ENCODE peak calls at places on chromosomes 7 and 10, in ten cellular contexts. V, M, Q, N, J, L, I, Z, W and X are unnamed samples.

GRCh38 chr10:93081834-93082233 is 8.1 kb downstream of the CYP26A1 start:
- DNase-seq in V (no peak), M (no peak), Q (no peak), N (no peak), J (no peak), L (no peak), I (no peak), Z (no peak), W (peak), X (no peak)

GRCh38 chr10:1824928-1825327 is 87.6 kb upstream of the ADARB2 start:
- DNase-seq in V (no peak), M (peak), Q (no peak), N (no peak), J (no peak), L (no peak), I (no peak), Z (no peak), W (no peak), X (no peak)

GRCh38 chr7:73612598-73613269 is 11.6 kb downstream of the MLXIPL start:
- DNase-seq in V (no peak), M (no peak), Q (no peak), N (peak), J (no peak), L (no peak), I (no peak), Z (no peak), W (no peak), X (no peak)

GRCh38 chr10:63614371-63614891 is 93.2 kb downstream of the REEP3 start:
- DNase-seq in V (no peak), M (no peak), Q (no peak), N (no peak), J (no peak), L (no peak), I (no peak), Z (no peak), W (no peak), X (no peak)

GRCh38 chr10:103895458-103896186 is 22.4 kb downstream of the STN1 start:
- DNase-seq in V (no peak), M (peak), Q (no peak), N (peak), J (no peak), L (no peak), I (no peak), Z (peak), W (no peak), X (no peak)

GRCh38 chr7:98777051-98777450 is 92.8 kb downstream of the TMEM130 start:
- DNase-seq in V (no peak), M (no peak), Q (no peak), N (no peak), J (no peak), L (no peak), I (no peak), Z (no peak), W (no peak), X (no peak)

GRCh38 chr7:41085244-41085643 is 617.6 kb downstream of the INHBA start:
- DNase-seq in V (no peak), M (no peak), Q (no peak), N (peak), J (no peak), L (no peak), I (no peak), Z (no peak), W (no peak), X (no peak)

GRCh38 chr10:124616040-124616835 is 127.9 kb downstream of the FAM53B start:
- DNase-seq in V (no peak), M (no peak), Q (no peak), N (no peak), J (no peak), L (no peak), I (no peak), Z (no peak), W (no peak), X (no peak)

GRCh38 chr7:50854247-50854646 is 71.6 kb upstream of the GRB10 start:
- DNase-seq in V (no peak), M (no peak), Q (no peak), N (no peak), J (no peak), L (no peak), I (no peak), Z (no peak), W (no peak), X (no peak)

GRCh38 chr7:123285076-123285700 is 85.4 kb upstream of the SLC13A1 start:
- DNase-seq in V (no peak), M (no peak), Q (no peak), N (no peak), J (no peak), L (no peak), I (no peak), Z (no peak), W (no peak), X (no peak)

GRCh38 chr10:13317474-13317873 is 17.6 kb upstream of the PHYH start:
- DNase-seq in V (no peak), M (no peak), Q (no peak), N (no peak), J (no peak), L (no peak), I (no peak), Z (no peak), W (no peak), X (no peak)

GRCh38 chr7:112646787-112647186 is 143.4 kb downstream of the TMEM168 start:
- DNase-seq in V (no peak), M (no peak), Q (no peak), N (no peak), J (no peak), L (no peak), I (no peak), Z (no peak), W (no peak), X (no peak)

GRCh38 chr10:116888380-116889055 is 39.2 kb downstream of the ENO4 start:
- DNase-seq in V (no peak), M (no peak), Q (no peak), N (peak), J (no peak), L (no peak), I (peak), Z (peak), W (no peak), X (no peak)

GRCh38 chr7:130904031-130904757 is 170.2 kb upstream of the KLF14 start:
- DNase-seq in V (no peak), M (no peak), Q (no peak), N (peak), J (no peak), L (no peak), I (peak), Z (peak), W (no peak), X (no peak)

GRCh38 chr10:116768786-116769185 is 26.4 kb upstream of the HSPA12A start:
- DNase-seq in V (no peak), M (no peak), Q (no peak), N (no peak), J (no peak), L (no peak), I (no peak), Z (no peak), W (no peak), X (no peak)

GRCh38 chr7:33716581-33717477 is 188.5 kb upstream of the BMPER start:
- DNase-seq in V (no peak), M (peak), Q (peak), N (peak), J (no peak), L (no peak), I (no peak), Z (peak), W (no peak), X (peak)

GRCh38 chr10:76576276-76576962 is 1061.2 kb downstream of the KCNMA1 start:
- DNase-seq in V (no peak), M (no peak), Q (no peak), N (no peak), J (no peak), L (no peak), I (no peak), Z (no peak), W (no peak), X (no peak)

GRCh38 chr7:37964196-37964595 is 43.8 kb downstream of the EPDR1 start:
- DNase-seq in V (no peak), M (no peak), Q (no peak), N (no peak), J (no peak), L (no peak), I (no peak), Z (no peak), W (no peak), X (no peak)

GRCh38 chr7:138699661-138700060 is 1.5 kb downstream of the SVOPL start:
- DNase-seq in V (no peak), M (no peak), Q (no peak), N (no peak), J (no peak), L (no peak), I (no peak), Z (no peak), W (no peak), X (no peak)

GRCh38 chr10:72331575-72332422 is 22.9 kb downstream of the DNAJB12 start:
- DNase-seq in V (peak), M (peak), Q (peak), N (peak), J (peak), L (peak), I (no peak), Z (peak), W (peak), X (peak)

GRCh38 chr10:98267894-98268693 is at the start of gene LOXL4:
- DNase-seq in V (no peak), M (no peak), Q (no peak), N (no peak), J (no peak), L (no peak), I (no peak), Z (no peak), W (peak), X (peak)

GRCh38 chr10:34584164-34584563 is 230.9 kb downstream of the PARD3 start:
- DNase-seq in V (no peak), M (no peak), Q (no peak), N (peak), J (no peak), L (no peak), I (no peak), Z (no peak), W (no peak), X (no peak)

GRCh38 chr10:21693418-21693817 is 159.4 kb downstream of the MLLT10 start:
- DNase-seq in V (no peak), M (no peak), Q (no peak), N (no peak), J (no peak), L (no peak), I (no peak), Z (no peak), W (no peak), X (no peak)

GRCh38 chr7:98212532-98213041 is 1.3 kb downstream of the BHLHA15 start:
- DNase-seq in V (no peak), M (no peak), Q (no peak), N (no peak), J (no peak), L (no peak), I (no peak), Z (no peak), W (no peak), X (no peak)

GRCh38 chr7:3068568-3068967 is 24.9 kb upstream of the CARD11 start:
- DNase-seq in V (no peak), M (peak), Q (no peak), N (no peak), J (no peak), L (no peak), I (no peak), Z (no peak), W (peak), X (no peak)